ENCODE peak calls at places on chromosomes 4 and X, in nine cellular contexts. N is neural progenitor cell, B is spleen, X is left ventricle myocardium inferior, R is SK-N-SH, G is uterus, S is ovary, H is gastrocnemius medialis, I is HepG2. C is an unnamed sample. For H3K36me3, the result is how much of the 10 kb centered on the place peaks cover.

GRCh38 chr4:900721-901120 is 31.4 kb downstream of the GAK start:
- DNase-seq in N (no peak), B (no peak), X (no peak), R (no peak), G (no peak), S (no peak), H (no peak), I (no peak), C (no peak)

GRCh38 chr4:150244600-150244999 is 166.4 kb downstream of the DCLK2 start:
- DNase-seq in N (no peak), B (no peak), X (no peak), R (no peak), G (no peak), S (no peak), H (no peak), I (no peak), C (peak)

GRCh38 chr4:126541820-126542219 is 1090.9 kb upstream of the INTU start:
- DNase-seq in N (no peak), B (no peak), X (no peak), R (no peak), G (no peak), S (no peak), H (no peak), I (no peak), C (no peak)

GRCh38 chr4:103498161-103499070 is 221.4 kb downstream of the TACR3 start:
- DNase-seq in N (no peak), B (peak), X (no peak), R (no peak), G (no peak), S (no peak), H (no peak), I (no peak), C (peak)

GRCh38 chrX:47283015-47283771 is 50.4 kb downstream of the USP11 start:
- DNase-seq in N (no peak), B (no peak), X (no peak), R (peak), G (peak), S (peak), H (no peak), I (peak), C (no peak)

GRCh38 chrX:40004916-40005289 is 92.9 kb downstream of the BCOR start:
- DNase-seq in N (peak), B (peak), X (no peak), R (no peak), G (no peak), S (no peak), H (no peak), I (no peak), C (no peak)

GRCh38 chr4:84389406-84389805 is 109.7 kb downstream of the NKX6-1 start:
- DNase-seq in N (no peak), B (no peak), X (no peak), R (no peak), G (no peak), S (no peak), H (no peak), I (no peak), C (no peak)

GRCh38 chrX:9942086-9942485 is 25.1 kb upstream of the CLDN34 start:
- DNase-seq in N (no peak), B (no peak), X (no peak), R (no peak), G (no peak), S (no peak), H (no peak), I (no peak), C (no peak)

GRCh38 chr4:174314770-174315169 is 31.1 kb downstream of the CEP44 start:
- DNase-seq in N (no peak), B (no peak), X (no peak), R (no peak), G (no peak), S (no peak), H (peak), I (no peak), C (no peak)

GRCh38 chr4:99885063-99885664 is 9.1 kb downstream of the LAMTOR3 start:
- DNase-seq in N (peak), B (no peak), X (no peak), R (peak), G (no peak), S (no peak), H (no peak), I (peak), C (no peak)
- TF ChIP-seq CTCF in N (peak), B (peak), X (peak), R (peak), G (peak), S (peak), H (peak), I (peak), C (peak)

DNA sequence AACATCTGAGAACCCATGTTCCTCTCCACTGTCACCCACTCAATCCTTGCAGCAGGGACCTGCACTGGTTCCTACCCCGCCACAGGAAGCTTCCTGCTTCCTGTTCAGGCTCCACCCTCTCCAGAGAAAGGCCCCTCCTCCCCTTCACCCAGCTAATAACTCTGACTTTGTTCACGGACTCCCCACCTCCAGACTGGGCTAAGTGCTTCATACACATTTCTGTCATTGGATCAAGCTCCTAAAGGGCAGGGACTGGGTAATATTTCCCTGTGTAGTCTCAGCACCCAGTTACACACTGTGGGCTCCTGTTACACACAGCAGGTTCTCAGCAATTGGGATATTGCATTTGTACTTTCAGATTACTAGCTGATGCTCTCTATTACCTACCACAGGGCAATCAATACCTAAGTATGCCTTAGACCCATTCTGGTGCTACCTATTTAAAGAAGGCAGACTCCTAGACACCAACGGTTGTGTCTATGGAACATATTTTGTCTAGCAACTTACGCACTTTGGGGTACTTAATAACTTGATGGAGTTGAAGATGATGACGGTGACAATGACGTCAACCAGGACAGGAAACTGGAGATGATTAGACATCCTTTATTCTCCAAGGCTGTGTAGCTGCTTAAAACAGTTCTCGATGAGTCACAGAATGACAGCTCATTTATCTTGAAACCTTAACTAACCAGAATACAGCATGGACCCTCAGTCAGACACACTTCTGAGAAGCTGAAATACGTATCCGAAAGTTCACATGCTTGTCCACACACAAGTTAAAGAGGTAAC is 58.1 kb downstream of the MAML3 start:
- DNase-seq in N (no peak), B (no peak), X (peak), R (peak), G (no peak), S (no peak), H (peak), I (no peak), C (peak)
- H3K4me3 ChIP-seq in N (no peak), B (peak), X (peak), R (peak), G (no peak), S (no peak), H (no peak), I (no peak), C (no peak)

DNA sequence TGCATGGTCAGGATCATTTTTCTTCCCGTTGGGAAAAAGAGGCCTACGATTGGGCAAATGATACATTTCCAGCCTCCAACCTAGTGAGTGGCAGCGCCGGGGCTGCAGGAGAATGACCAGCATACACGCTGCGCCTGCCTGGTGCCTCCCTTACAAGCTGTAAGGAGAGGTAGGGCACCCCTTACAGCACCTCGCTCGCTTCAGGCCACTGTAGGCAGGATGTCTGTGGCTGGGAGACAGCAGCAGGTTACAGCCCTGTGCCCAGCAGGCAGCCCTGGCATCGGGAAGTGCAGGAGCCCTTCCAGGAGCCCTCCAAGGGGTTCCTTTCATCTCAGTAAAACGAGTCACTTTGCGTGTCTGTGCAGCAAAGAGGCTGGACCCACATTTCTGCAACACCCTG is 88.4 kb downstream of the EVC start:
- DNase-seq in N (no peak), B (peak), X (no peak), R (no peak), G (no peak), S (no peak), H (no peak), I (no peak), C (no peak)
- H3K36me3 ChIP-seq in N (under half), B (under half), X (under half), R (under half), G (under half), S (under half), H (under half), I (under half), C (under half)

GRCh38 chr4:151991001-151991883 is 230.4 kb upstream of the GATB start:
- DNase-seq in N (no peak), B (no peak), X (no peak), R (no peak), G (no peak), S (no peak), H (no peak), I (no peak), C (no peak)

GRCh38 chr4:151992755-151993154 is 231.9 kb upstream of the GATB start:
- DNase-seq in N (no peak), B (no peak), X (no peak), R (no peak), G (no peak), S (no peak), H (no peak), I (no peak), C (no peak)

GRCh38 chr4:151993521-151993920 is 232.7 kb upstream of the GATB start:
- DNase-seq in N (no peak), B (no peak), X (no peak), R (no peak), G (no peak), S (no peak), H (no peak), I (no peak), C (no peak)

GRCh38 chr4:151991884-151992166 is 231.0 kb upstream of the GATB start:
- DNase-seq in N (no peak), B (no peak), X (no peak), R (no peak), G (no peak), S (no peak), H (no peak), I (no peak), C (no peak)

DNA sequence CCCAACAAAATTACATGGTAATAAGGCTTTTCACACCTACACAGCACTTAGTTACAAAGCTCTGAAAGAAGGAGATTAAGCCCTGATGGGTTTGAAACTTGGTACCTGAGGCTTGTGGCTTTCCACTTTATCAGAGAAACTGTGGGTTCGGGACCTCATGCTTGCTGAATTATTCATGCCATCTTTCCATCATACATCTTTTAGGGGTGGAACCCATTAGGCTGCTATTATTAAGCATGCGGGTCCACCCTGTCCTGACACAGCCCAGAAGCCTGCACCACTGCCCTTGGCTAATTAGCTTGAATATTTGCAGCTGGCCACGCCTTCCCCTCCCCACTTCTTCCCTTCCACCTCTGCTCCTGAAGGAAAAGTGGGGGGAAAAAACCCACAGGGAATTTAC is 231.5 kb upstream of the GATB start:
- DNase-seq in N (no peak), B (no peak), X (no peak), R (no peak), G (no peak), S (no peak), H (no peak), I (no peak), C (no peak)
- TF ChIP-seq CTCF in N (no peak), B (no peak), X (no peak), R (no peak), G (no peak), S (no peak), H (no peak), I (no peak), C (no peak)

GRCh38 chr4:32172761-32173160 is 1452.6 kb downstream of the PCDH7 start:
- DNase-seq in N (no peak), B (no peak), X (no peak), R (no peak), G (no peak), S (no peak), H (no peak), I (no peak), C (peak)

GRCh38 chr4:32172086-32172485 is 1451.9 kb downstream of the PCDH7 start:
- DNase-seq in N (no peak), B (no peak), X (no peak), R (no peak), G (no peak), S (no peak), H (no peak), I (no peak), C (no peak)

GRCh38 chr4:32169841-32170240 is 1449.7 kb downstream of the PCDH7 start:
- DNase-seq in N (no peak), B (no peak), X (no peak), R (no peak), G (no peak), S (no peak), H (no peak), I (no peak), C (no peak)
- H3K4me3 ChIP-seq in N (no peak), B (no peak), X (no peak), R (no peak), G (no peak), S (no peak), H (no peak), I (no peak), C (no peak)

GRCh38 chr4:99079625-99080295 is 8.8 kb downstream of the ADH5 start:
- DNase-seq in N (no peak), B (no peak), X (no peak), R (no peak), G (no peak), S (no peak), H (no peak), I (no peak), C (no peak)

GRCh38 chr4:99078931-99079624 is 9.5 kb downstream of the ADH5 start:
- DNase-seq in N (no peak), B (no peak), X (no peak), R (no peak), G (no peak), S (no peak), H (no peak), I (no peak), C (no peak)

GRCh38 chr4:99077177-99077576 is 11.4 kb downstream of the ADH5 start:
- DNase-seq in N (no peak), B (no peak), X (no peak), R (no peak), G (no peak), S (no peak), H (no peak), I (no peak), C (no peak)

GRCh38 chr4:99076292-99076976 is 12.2 kb downstream of the ADH5 start:
- DNase-seq in N (no peak), B (no peak), X (no peak), R (no peak), G (no peak), S (no peak), H (no peak), I (no peak), C (no peak)

DNA sequence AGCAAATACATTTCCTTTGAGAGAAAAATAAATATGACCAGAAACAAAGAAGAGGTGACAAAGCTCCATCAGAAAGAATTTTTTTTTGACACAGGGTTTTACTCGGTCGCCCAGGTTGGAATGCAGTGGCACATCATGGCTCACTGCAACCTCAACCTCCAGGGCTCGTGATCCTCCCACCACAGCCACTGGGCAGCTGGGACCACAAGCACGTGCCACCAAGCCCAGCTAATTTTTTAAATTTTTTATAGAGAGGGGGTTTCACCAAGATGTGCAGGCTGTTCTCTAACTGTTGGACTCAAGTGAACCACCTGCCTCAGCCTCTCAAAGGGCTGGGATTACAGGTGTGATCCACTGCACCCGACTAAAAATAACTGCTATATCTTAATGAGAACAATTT is 10.3 kb downstream of the ADH5 start:
- DNase-seq in N (no peak), B (no peak), X (no peak), R (no peak), G (no peak), S (no peak), H (no peak), I (no peak), C (no peak)
- H3K36me3 ChIP-seq in N (half or more), B (half or more), X (half or more), R (half or more), G (under half), S (under half), H (half or more), I (under half), C (under half)